ENCODE peak calls at places on chromosomes 16 and 17, in six cellular contexts. Q, V, T, K, I and M are unnamed samples.

GRCh38 chr16:89545044-89545830 is 15.2 kb upstream of the RPL13 start:
- DNase-seq in Q (no peak), V (no peak), T (no peak), K (no peak), I (no peak), M (no peak)

GRCh38 chr16:8714143-8714542 is 39.7 kb downstream of the ABAT start:
- DNase-seq in Q (no peak), V (peak; percentile 4), T (no peak), K (no peak), I (no peak), M (no peak)

GRCh38 chr17:61574542-61575351 is 16.3 kb downstream of the NACA2 start:
- DNase-seq in Q (no peak), V (peak; percentile 92), T (no peak), K (no peak), I (no peak), M (no peak)

GRCh38 chr17:8820311-8821010 is 21.3 kb upstream of the MFSD6L start:
- DNase-seq in Q (no peak), V (no peak), T (no peak), K (no peak), I (no peak), M (no peak)

GRCh38 chr16:46961373-46962353 is 11.8 kb downstream of the DNAJA2 start:
- DNase-seq in Q (no peak), V (no peak), T (no peak), K (no peak), I (no peak), M (no peak)

GRCh38 chr17:80375186-80375585 is 39.8 kb upstream of the ENDOV start:
- DNase-seq in Q (no peak), V (no peak), T (no peak), K (no peak), I (no peak), M (no peak)

GRCh38 chr16:29644973-29645698 is 17.9 kb upstream of the SPN start:
- DNase-seq in Q (no peak), V (no peak), T (no peak), K (no peak), I (no peak), M (no peak)

GRCh38 chr17:79849953-79850352 is 10.7 kb upstream of the CBX4 start:
- DNase-seq in Q (no peak), V (no peak), T (no peak), K (no peak), I (no peak), M (no peak)

GRCh38 chr17:44217738-44218343 is 1.6 kb downstream of the UBTF start:
- DNase-seq in Q (no peak), V (no peak), T (no peak), K (no peak), I (no peak), M (no peak)

GRCh38 chr16:53809088-53809951 is 105.4 kb downstream of the FTO start:
- DNase-seq in Q (no peak), V (no peak), T (no peak), K (no peak), I (no peak), M (no peak)